ENCODE peak calls at places on chromosomes 13 and 19, in five cellular contexts. B, Q, N, H and P are unnamed samples.

GRCh38 chr19:9883231-9883758 is 48.2 kb downstream of the PIN1 start:
- DNase-seq in Q (no peak), B (no peak), H (no peak), N (no peak), P (no peak)

GRCh38 chr19:52786078-52786463 is 520 bp downstream of the ZNF600 start:
- DNase-seq in N (no peak), Q (peak), B (no peak), H (no peak), P (peak)

GRCh38 chr13:110411316-110412105 is 104.4 kb downstream of the COL4A2 start:
- DNase-seq in B (no peak), N (no peak), Q (no peak), H (no peak), P (no peak)

GRCh38 chr19:292281-292884 is 1.2 kb upstream of the PLPP2 start:
- DNase-seq in N (no peak), H (no peak), B (no peak), Q (peak), P (no peak)

GRCh38 chr13:46860734-46861133 is 36.1 kb downstream of the HTR2A start:
- DNase-seq in B (no peak), N (no peak), H (no peak), Q (peak), P (no peak)

GRCh38 chr13:48508001-48508400 is 24.9 kb downstream of the RCBTB2 start:
- DNase-seq in Q (no peak), B (no peak), N (no peak), H (no peak), P (no peak)

GRCh38 chr19:7152568-7152967 is 83.1 kb downstream of the ZNF557 start:
- DNase-seq in N (no peak), Q (peak), H (no peak), B (no peak), P (no peak)

GRCh38 chr19:51448011-51448744 is 10.1 kb downstream of the SIGLEC8 start:
- DNase-seq in N (no peak), Q (no peak), H (no peak), B (no peak), P (no peak)

GRCh38 chr19:50851620-50852019 is 3.1 kb upstream of the KLK3 start:
- DNase-seq in N (no peak), B (no peak), Q (no peak), H (no peak), P (no peak)

GRCh38 chr13:112671359-112671758 is 18.5 kb upstream of the ATP11A start:
- DNase-seq in B (no peak), Q (no peak), H (no peak), N (no peak), P (no peak)

GRCh38 chr13:60211548-60211947 is 47.8 kb upstream of the DIAPH3 start:
- DNase-seq in Q (no peak), H (no peak), B (no peak), N (no peak), P (no peak)

GRCh38 chr13:60210510-60211065 is 46.9 kb upstream of the DIAPH3 start:
- DNase-seq in B (no peak), H (no peak), N (no peak), Q (no peak), P (no peak)

GRCh38 chr13:60213236-60213746 is 49.6 kb upstream of the DIAPH3 start:
- DNase-seq in H (no peak), B (no peak), Q (no peak), N (no peak), P (no peak)

GRCh38 chr13:60220072-60220471 is 56.3 kb upstream of the DIAPH3 start:
- DNase-seq in B (no peak), Q (no peak), N (no peak), H (no peak), P (peak)

GRCh38 chr13:60214213-60215079 is 50.7 kb upstream of the DIAPH3 start:
- DNase-seq in H (no peak), B (no peak), N (no peak), Q (no peak), P (no peak)
- TF ChIP-seq FOXM1 in H (no peak), B (no peak), N (no peak), Q (no peak), P (no peak)

DNA sequence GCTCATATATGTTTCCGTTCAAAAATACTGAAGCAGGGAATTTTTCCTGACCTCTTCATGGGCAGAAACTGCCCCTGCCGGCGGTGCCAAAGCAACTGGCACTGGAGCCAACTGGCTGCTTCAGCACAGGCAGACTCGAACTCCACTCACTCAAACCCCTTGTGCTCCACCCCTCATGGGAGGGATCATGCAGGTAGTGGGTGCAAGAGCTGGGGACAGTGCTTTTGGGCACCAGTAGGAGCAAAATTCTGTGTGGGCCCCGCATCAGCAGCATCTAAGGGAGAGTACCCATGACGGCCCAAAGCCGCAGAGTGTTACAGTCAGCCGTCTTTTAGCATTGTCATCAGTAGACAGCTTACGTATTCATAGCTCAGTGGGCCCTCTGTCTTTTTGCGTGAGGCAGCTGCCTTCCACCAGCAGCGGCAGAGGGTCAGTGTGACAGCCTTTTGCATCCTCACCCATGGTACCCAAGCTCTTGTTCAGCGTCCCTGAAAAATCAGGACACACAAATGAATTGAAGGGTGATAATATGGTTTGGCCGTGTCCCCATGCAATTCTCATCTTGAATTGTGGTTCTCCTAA is 393.8 kb downstream of the SLITRK6 start:
- DNase-seq in H (no peak), N (no peak), B (no peak), Q (no peak), P (no peak)
- TF ChIP-seq FOXM1 in H (no peak), N (no peak), B (no peak), Q (no peak), P (no peak)

DNA sequence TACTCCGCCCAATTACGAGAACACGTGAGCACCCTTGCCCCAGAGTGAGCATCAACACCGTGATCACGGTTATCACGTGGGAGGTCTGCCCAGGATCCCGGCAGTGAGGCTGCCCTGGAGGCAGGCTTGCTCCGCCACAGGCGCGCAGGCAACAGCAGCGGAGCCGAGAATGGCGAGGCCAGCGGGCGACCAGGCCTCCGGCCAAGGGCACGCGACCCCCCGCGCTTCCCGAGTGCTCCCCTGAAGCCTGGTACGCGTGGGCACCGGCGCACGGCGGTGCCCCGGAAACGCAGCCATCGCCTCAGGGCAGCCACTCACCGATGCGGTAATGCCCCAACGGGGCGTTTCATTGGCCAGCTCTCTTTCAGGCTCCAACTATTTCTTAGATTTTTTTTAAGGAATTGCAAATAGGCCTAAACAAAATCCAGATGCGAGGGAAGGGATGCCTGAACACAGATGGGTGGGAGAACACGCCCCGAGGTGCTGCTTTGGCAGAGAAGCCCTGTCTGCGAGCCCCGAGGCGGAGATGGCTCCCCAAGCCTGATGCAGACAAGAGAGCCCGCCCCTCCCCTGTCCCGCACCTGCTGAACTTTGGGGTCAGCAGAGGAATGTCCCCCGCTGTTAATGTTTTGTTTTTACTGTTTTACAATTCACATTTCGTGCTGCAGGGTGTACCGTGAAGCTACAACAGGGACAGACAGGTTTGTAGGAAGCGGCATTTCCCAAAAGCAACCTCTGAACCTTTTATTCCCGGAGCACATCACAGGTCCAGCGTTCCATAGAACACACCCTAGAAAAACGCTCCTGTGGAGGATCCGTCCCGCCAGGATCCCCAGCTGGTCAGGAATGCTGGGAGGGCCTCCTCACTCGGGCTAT is 132.7 kb downstream of the ZDHHC20 start:
- DNase-seq in N (no peak), H (no peak), Q (peak), B (no peak), P (no peak)
- TF ChIP-seq FOXM1 in N (no peak), H (no peak), Q (no peak), B (no peak), P (no peak)

GRCh38 chr19:17629760-17630159 is 58.4 kb downstream of the UNC13A start:
- DNase-seq in Q (no peak), H (no peak), B (no peak), N (no peak), P (no peak)
- TF ChIP-seq FOXM1 in Q (no peak), H (no peak), B (no peak), N (no peak), P (no peak)

DNA sequence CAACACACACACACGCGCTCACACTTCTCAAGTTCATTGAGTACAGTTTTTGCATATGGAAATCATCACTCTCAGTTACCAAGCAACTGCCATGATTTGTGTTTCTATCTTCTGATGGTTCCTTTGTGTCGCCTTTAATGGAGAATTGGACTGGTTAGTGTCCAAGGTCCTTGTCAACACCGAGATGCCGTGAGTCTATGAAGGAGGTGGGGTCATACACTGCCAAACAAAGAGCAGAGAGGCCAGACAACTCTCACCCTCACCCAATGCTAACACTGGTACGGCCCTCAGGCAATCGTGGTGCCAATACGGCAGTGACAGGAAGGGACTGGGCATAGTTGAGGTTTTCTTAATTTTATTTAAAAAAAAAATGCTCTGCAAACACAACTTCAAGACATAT is 9.6 kb upstream of the SERP2 start:
- DNase-seq in H (peak), N (no peak), Q (no peak), B (no peak), P (no peak)
- TF ChIP-seq FOXM1 in H (no peak), N (no peak), Q (no peak), B (no peak), P (no peak)

DNA sequence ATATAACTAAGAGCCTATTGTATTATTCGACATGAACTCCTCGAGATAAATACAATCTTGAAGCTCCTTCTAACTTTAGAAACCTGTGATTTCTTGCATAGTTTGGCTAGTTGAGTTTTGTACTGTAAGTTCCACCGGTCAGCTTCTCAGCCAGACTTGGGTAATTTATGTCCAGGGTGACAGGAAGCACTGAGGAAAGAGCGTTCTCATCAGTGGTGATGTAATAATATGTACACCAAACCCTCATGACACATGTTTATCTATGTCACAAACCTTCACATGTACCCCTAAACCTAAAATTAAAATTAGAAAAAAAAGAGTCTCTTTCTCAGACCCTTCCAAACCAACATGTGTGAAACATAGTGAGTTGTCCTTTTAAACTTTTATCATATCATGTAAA is 205.7 kb downstream of the KCNRG start:
- DNase-seq in N (no peak), B (no peak), H (no peak), Q (no peak), P (no peak)
- TF ChIP-seq FOXM1 in N (no peak), B (no peak), H (no peak), Q (no peak), P (no peak)

GRCh38 chr13:35554972-35555623 is 78.6 kb upstream of the MAB21L1 start:
- DNase-seq in Q (no peak), N (no peak), B (no peak), H (no peak), P (no peak)

GRCh38 chr13:35552172-35552844 is 75.8 kb upstream of the MAB21L1 start:
- DNase-seq in H (no peak), Q (no peak), N (no peak), B (no peak), P (no peak)

GRCh38 chr13:35548790-35549189 is 72.3 kb upstream of the MAB21L1 start:
- DNase-seq in N (no peak), H (no peak), Q (no peak), B (no peak), P (no peak)

GRCh38 chr13:35549481-35549880 is 73.0 kb upstream of the MAB21L1 start:
- DNase-seq in Q (no peak), B (no peak), N (peak), H (peak), P (no peak)
- TF ChIP-seq FOXM1 in Q (no peak), B (no peak), N (no peak), H (no peak), P (no peak)